ENCODE peak calls at places on chromosomes 1 and 21, in nine cellular contexts. O is stimulated activated CD4-positive, alpha-beta T cell treated with anti-CD3 and anti-CD28 coated beads, Interleukin-12 subunit alpha, Interleukin-12 subunit beta, amount 100 ng/mL, for 4 hours; B is stimulated activated effector memory CD8-positive, alpha-beta T cell treated with anti-CD3 and anti-CD28 coated beads, Interleukin-12 subunit alpha, Interleukin-12 subunit beta, amount 100 ng/mL, for 72 hours; J is mesendoderm; K is iris pigment epithelial cell; G is NCI-H774; L is H4; N is NCI-H524; E is neuronal stem cell. D is an unnamed sample.
A peak's percentile ranks its signal among the peaks of the same experiment; 100 is the strongest.

GRCh38 chr21:34795152-34796141 is 126.7 kb downstream of the CLIC6 start:
- DNase-seq in O (no peak), B (peak; percentile 10), J (no peak), K (peak; percentile 63), G (peak; percentile 10), L (no peak), N (no peak), E (no peak), D (peak; percentile 24)

GRCh38 chr1:97630968-97631367 is 289.9 kb downstream of the DPYD start:
- DNase-seq in O (no peak), B (no peak), J (no peak), K (peak; percentile 26), G (no peak), L (no peak), N (peak; percentile 69), E (no peak), D (peak; percentile 18)

GRCh38 chr1:38041941-38042834 is 4.4 kb downstream of the POU3F1 start:
- DNase-seq in O (no peak), B (no peak), J (no peak), K (no peak), G (no peak), L (no peak), N (no peak), E (no peak), D (no peak)

GRCh38 chr21:35026153-35026499 is 23.0 kb downstream of the RUNX1 start:
- DNase-seq in O (no peak), B (no peak), J (no peak), K (peak; percentile 40), G (no peak), L (no peak), N (no peak), E (no peak), D (no peak)

GRCh38 chr1:84027368-84027767 is 28.4 kb upstream of the TTLL7 start:
- DNase-seq in O (no peak), B (no peak), J (peak; percentile 14), K (no peak), G (no peak), L (no peak), N (no peak), E (no peak), D (no peak)

GRCh38 chr1:203273869-203274602 is 31.3 kb upstream of the BTG2 start:
- DNase-seq in O (no peak), B (no peak), J (no peak), K (no peak), G (no peak), L (no peak), N (no peak), E (no peak), D (no peak)

GRCh38 chr1:37887986-37888700 is 28.8 kb upstream of the MTF1 start:
- DNase-seq in O (no peak), B (no peak), J (no peak), K (no peak), G (no peak), L (no peak), N (peak; percentile 49), E (no peak), D (no peak)

GRCh38 chr1:42930178-42931107 is 28.2 kb downstream of the SLC2A1 start:
- DNase-seq in O (no peak), B (no peak), J (no peak), K (no peak), G (no peak), L (no peak), N (no peak), E (no peak), D (no peak)

GRCh38 chr1:218878369-218878768 is 295.3 kb upstream of the LYPLAL1 start:
- DNase-seq in O (no peak), B (no peak), J (no peak), K (peak; percentile 78), G (no peak), L (peak; percentile 50), N (no peak), E (no peak), D (peak; percentile 34)

GRCh38 chr1:230877139-230877923 is 9.0 kb upstream of the C1orf198 start:
- DNase-seq in O (no peak), B (no peak), J (no peak), K (peak; percentile 50), G (no peak), L (peak; percentile 43), N (no peak), E (no peak), D (no peak)

GRCh38 chr1:152912471-152912870 is 4.1 kb downstream of the IVL start:
- DNase-seq in O (no peak), B (no peak), J (no peak), K (no peak), G (no peak), L (no peak), N (no peak), E (no peak), D (no peak)

GRCh38 chr1:89169166-89169565 is 6.6 kb downstream of the GBP7 start:
- DNase-seq in O (no peak), B (no peak), J (no peak), K (no peak), G (no peak), L (no peak), N (no peak), E (no peak), D (no peak)

GRCh38 chr1:73998348-73998959 is 199.5 kb downstream of the LRRIQ3 start:
- DNase-seq in O (no peak), B (no peak), J (peak; percentile 68), K (peak; percentile 32), G (peak; percentile 71), L (peak; percentile 71), N (peak; percentile 21), E (no peak), D (peak; percentile 82)

GRCh38 chr1:209513226-209513625 is 70.3 kb upstream of the CAMK1G start:
- DNase-seq in O (no peak), B (no peak), J (peak; percentile 89), K (peak; percentile 67), G (peak; percentile 52), L (peak; percentile 62), N (no peak), E (peak; percentile 31), D (peak; percentile 86)

GRCh38 chr1:19309123-19309813 is 2.7 kb downstream of the AKR7A2 start:
- DNase-seq in O (no peak), B (no peak), J (peak; percentile 15), K (peak; percentile 80), G (no peak), L (no peak), N (no peak), E (no peak), D (peak; percentile 45)

GRCh38 chr1:11342677-11343076 is 69.7 kb downstream of the UBIAD1 start:
- DNase-seq in O (no peak), B (no peak), J (peak; percentile 46), K (no peak), G (no peak), L (no peak), N (peak; percentile 93), E (no peak), D (no peak)

GRCh38 chr1:33819913-33820311 is 44.0 kb upstream of the HMGB4 start:
- DNase-seq in O (no peak), B (no peak), J (no peak), K (no peak), G (no peak), L (no peak), N (no peak), E (no peak), D (no peak)

GRCh38 chr1:194843077-194843476 is 1656.7 kb upstream of the B3GALT2 start:
- DNase-seq in O (no peak), B (no peak), J (no peak), K (no peak), G (no peak), L (no peak), N (no peak), E (no peak), D (no peak)

GRCh38 chr1:206728588-206728987 is 42.0 kb upstream of the IL19 start:
- DNase-seq in O (no peak), B (no peak), J (no peak), K (no peak), G (no peak), L (no peak), N (no peak), E (no peak), D (no peak)

GRCh38 chr1:6269997-6270401 is 9.1 kb upstream of the GPR153 start:
- DNase-seq in O (no peak), B (no peak), J (no peak), K (no peak), G (no peak), L (no peak), N (peak; percentile 83), E (no peak), D (no peak)

GRCh38 chr1:41754540-41754939 is 164.2 kb downstream of the HIVEP3 start:
- DNase-seq in O (no peak), B (no peak), J (no peak), K (no peak), G (no peak), L (no peak), N (no peak), E (no peak), D (no peak)

GRCh38 chr1:106063510-106063909 is 993.0 kb upstream of the PRMT6 start:
- DNase-seq in O (no peak), B (no peak), J (peak; percentile 13), K (no peak), G (peak; percentile 83), L (no peak), N (no peak), E (no peak), D (peak; percentile 91)

GRCh38 chr1:180160362-180160761 is 5.7 kb downstream of the QSOX1 start:
- DNase-seq in O (no peak), B (no peak), J (no peak), K (no peak), G (no peak), L (no peak), N (no peak), E (no peak), D (no peak)

D was measured in DMS53.